ENCODE peak calls at places on chromosomes 1 and 21, in five cellular contexts. C, M, A, J and P are unnamed samples.

GRCh38 chr1:203289281-203289981 is 15.9 kb upstream of the BTG2 start:
- ATAC-seq in C (peak), M (peak), A (peak), J (no peak), P (no peak)

GRCh38 chr1:179637211-179637860 is 45.7 kb downstream of the TDRD5 start:
- ATAC-seq in C (no peak), M (peak), A (peak), J (no peak), P (no peak)

GRCh38 chr1:186482661-186483255 is 21.8 kb upstream of the PDC start:
- ATAC-seq in C (peak), M (peak), A (peak), J (peak), P (peak)

GRCh38 chr1:29986986-29987385 is 736.4 kb downstream of the MATN1 start:
- ATAC-seq in C (no peak), M (no peak), A (peak), J (no peak), P (peak)

GRCh38 chr1:116402333-116402732 is 29.3 kb downstream of the ATP1A1 start:
- ATAC-seq in C (no peak), M (no peak), A (no peak), J (no peak), P (no peak)

GRCh38 chr21:14551741-14552140 is 5.6 kb upstream of the SAMSN1 start:
- ATAC-seq in C (no peak), M (no peak), A (no peak), J (no peak), P (no peak)

GRCh38 chr1:224266105-224266935 is 63.7 kb downstream of the NVL start:
- ATAC-seq in C (no peak), M (no peak), A (no peak), J (no peak), P (no peak)

GRCh38 chr1:40756523-40756922 is 27.1 kb upstream of the KCNQ4 start:
- ATAC-seq in C (no peak), M (no peak), A (no peak), J (no peak), P (no peak)

GRCh38 chr1:101150266-101150665 is 86.6 kb upstream of the S1PR1 start:
- ATAC-seq in C (peak), M (no peak), A (no peak), J (peak), P (no peak)

GRCh38 chr21:38244885-38245869 is 11.6 kb upstream of the KCNJ15 start:
- ATAC-seq in C (no peak), M (no peak), A (peak), J (peak), P (no peak)

GRCh38 chr1:31799196-31799894 is 16.5 kb downstream of the SPOCD1 start:
- ATAC-seq in C (no peak), M (no peak), A (no peak), J (no peak), P (no peak)

GRCh38 chr21:34362136-34362444 is 1.7 kb upstream of the KCNE2 start:
- ATAC-seq in C (no peak), M (no peak), A (no peak), J (no peak), P (peak)

GRCh38 chr1:11748294-11749202 is 12.6 kb downstream of the AGTRAP start:
- ATAC-seq in C (no peak), M (no peak), A (no peak), J (no peak), P (no peak)

GRCh38 chr1:59361766-59362165 is 64.9 kb downstream of the FGGY start:
- ATAC-seq in C (peak), M (peak), A (peak), J (no peak), P (no peak)

GRCh38 chr1:25658791-25659431 is 42.3 kb downstream of the MAN1C1 start:
- ATAC-seq in C (peak), M (peak), A (peak), J (no peak), P (peak)

GRCh38 chr1:145891143-145891542 is 5.5 kb upstream of the ANKRD35 start:
- ATAC-seq in C (peak), M (peak), A (no peak), J (peak), P (no peak)

GRCh38 chr1:12447849-12448312 is 170.1 kb downstream of the DHRS3 start:
- ATAC-seq in C (no peak), M (no peak), A (no peak), J (no peak), P (peak)

GRCh38 chr21:38848187-38848609 is 42.5 kb downstream of the ETS2 start:
- ATAC-seq in C (peak), M (peak), A (peak), J (no peak), P (no peak)

GRCh38 chr1:221217029-221217428 is 337.8 kb downstream of the HLX start:
- ATAC-seq in C (peak), M (peak), A (peak), J (peak), P (peak)

GRCh38 chr1:106571109-106571508 is 485.4 kb upstream of the PRMT6 start:
- ATAC-seq in C (no peak), M (no peak), A (no peak), J (no peak), P (no peak)

GRCh38 chr1:226697608-226698544 is 41.2 kb downstream of the ITPKB start:
- ATAC-seq in C (no peak), M (no peak), A (no peak), J (peak), P (no peak)

GRCh38 chr21:31599563-31599962 is 59.9 kb upstream of the SOD1 start:
- ATAC-seq in C (no peak), M (no peak), A (no peak), J (no peak), P (no peak)

GRCh38 chr1:206658981-206659273 is 23.6 kb downstream of the DYRK3 start:
- ATAC-seq in C (peak), M (peak), A (peak), J (no peak), P (no peak)

GRCh38 chr1:29478046-29478791 is 241.9 kb downstream of the PTPRU start:
- ATAC-seq in C (peak), M (no peak), A (no peak), J (no peak), P (no peak)

GRCh38 chr1:204113900-204114299 is 37.9 kb downstream of the ETNK2 start:
- ATAC-seq in C (no peak), M (no peak), A (no peak), J (no peak), P (peak)

GRCh38 chr1:171081220-171081993 is 9.3 kb upstream of the FMO3 start:
- ATAC-seq in C (peak), M (peak), A (peak), J (peak), P (peak)

GRCh38 chr1:11766429-11766776 is 4.4 kb downstream of the C1orf167 start:
- ATAC-seq in C (peak), M (no peak), A (no peak), J (no peak), P (no peak)

GRCh38 chr1:245986404-245987221 is 520.5 kb downstream of the SMYD3 start:
- ATAC-seq in C (no peak), M (no peak), A (no peak), J (peak), P (no peak)

GRCh38 chr1:76269175-76269574 is 194.6 kb downstream of the ST6GALNAC3 start:
- ATAC-seq in C (peak), M (peak), A (peak), J (no peak), P (no peak)

GRCh38 chr1:70156529-70157120 is 48.8 kb downstream of the LRRC40 start:
- ATAC-seq in C (no peak), M (no peak), A (no peak), J (peak), P (no peak)

GRCh38 chr1:107525961-107526360 is 385.1 kb downstream of the NTNG1 start:
- ATAC-seq in C (no peak), M (no peak), A (no peak), J (no peak), P (no peak)

GRCh38 chr1:87864676-87865075 is 536.0 kb downstream of the LMO4 start:
- ATAC-seq in C (no peak), M (no peak), A (no peak), J (no peak), P (no peak)

GRCh38 chr1:154327466-154328317 is 2.4 kb downstream of the ATP8B2 start:
- ATAC-seq in C (no peak), M (no peak), A (no peak), J (no peak), P (no peak)

GRCh38 chr1:59055908-59056719 is 240.8 kb upstream of the FGGY start:
- ATAC-seq in C (peak), M (peak), A (no peak), J (no peak), P (peak)

GRCh38 chr1:17404820-17405219 is 32.8 kb downstream of the PADI6 start:
- ATAC-seq in C (no peak), M (no peak), A (no peak), J (no peak), P (no peak)

GRCh38 chr1:99599678-99600175 is 46.2 kb upstream of the PALMD start:
- ATAC-seq in C (peak), M (peak), A (peak), J (peak), P (peak)

GRCh38 chr1:15371610-15372539 is 37.8 kb upstream of the EFHD2 start:
- ATAC-seq in C (no peak), M (peak), A (no peak), J (no peak), P (no peak)

GRCh38 chr21:45632165-45632896 is 11.2 kb upstream of the PCBP3 start:
- ATAC-seq in C (no peak), M (no peak), A (no peak), J (no peak), P (no peak)

GRCh38 chr1:240503558-240503957 is 108.4 kb downstream of the GREM2 start:
- ATAC-seq in C (no peak), M (no peak), A (no peak), J (no peak), P (no peak)

GRCh38 chr21:26715878-26716506 is 129.2 kb downstream of the ADAMTS1 start:
- ATAC-seq in C (peak), M (peak), A (peak), J (peak), P (peak)